ENCODE peak calls at places on chromosomes 7 and 10, in eight cellular contexts. R, W, X, B, S, O, A and F are unnamed samples.
A peak's percentile ranks its signal among the peaks of the same experiment; 100 is the strongest.

GRCh38 chr7:150446288-150446938 is 4.0 kb upstream of the GIMAP8 start:
- DNase-seq in R (no peak), W (no peak), X (no peak), B (no peak), S (no peak), O (no peak), A (no peak), F (no peak)

GRCh38 chr7:8214162-8214897 is 47.6 kb downstream of the ICA1 start:
- DNase-seq in R (no peak), W (peak; percentile 96), X (no peak), B (no peak), S (peak; percentile 13), O (no peak), A (no peak), F (no peak)

GRCh38 chr10:3889961-3890522 is 105.0 kb upstream of the KLF6 start:
- DNase-seq in R (no peak), W (no peak), X (no peak), B (no peak), S (peak; percentile 39), O (peak; percentile 40), A (no peak), F (no peak)

GRCh38 chr10:88392222-88392621 is 190.9 kb downstream of the RNLS start:
- DNase-seq in R (no peak), W (no peak), X (no peak), B (no peak), S (no peak), O (no peak), A (no peak), F (peak; percentile 52)

GRCh38 chr10:113426181-113426837 is 126.5 kb upstream of the HABP2 start:
- DNase-seq in R (no peak), W (no peak), X (peak; percentile 75), B (no peak), S (no peak), O (no peak), A (no peak), F (no peak)

GRCh38 chr7:19701471-19701870 is 7.4 kb downstream of the POLR1F start:
- DNase-seq in R (peak; percentile 57), W (no peak), X (no peak), B (no peak), S (no peak), O (no peak), A (no peak), F (no peak)

GRCh38 chr7:128362670-128363069 is 1.2 kb upstream of the PRRT4 start:
- DNase-seq in R (no peak), W (no peak), X (no peak), B (no peak), S (no peak), O (no peak), A (no peak), F (no peak)

GRCh38 chr7:43856996-43857395 is 12.3 kb downstream of the MRPS24 start:
- DNase-seq in R (no peak), W (no peak), X (no peak), B (no peak), S (no peak), O (no peak), A (no peak), F (no peak)

GRCh38 chr10:110993024-110993693 is 73.8 kb downstream of the SHOC2 start:
- DNase-seq in R (no peak), W (no peak), X (no peak), B (no peak), S (peak; percentile 78), O (peak; percentile 46), A (peak; percentile 65), F (no peak)

GRCh38 chr7:158013085-158013668 is 574.4 kb downstream of the PTPRN2 start:
- DNase-seq in R (no peak), W (no peak), X (peak; percentile 29), B (no peak), S (no peak), O (peak; percentile 16), A (no peak), F (no peak)

GRCh38 chr10:72263613-72264241 is 10.0 kb upstream of the DDIT4 start:
- DNase-seq in R (peak; percentile 87), W (peak; percentile 74), X (peak; percentile 88), B (no peak), S (no peak), O (peak; percentile 94), A (peak; percentile 66), F (no peak)

GRCh38 chr10:112546474-112546873 is 99.5 kb downstream of the VTI1A start:
- DNase-seq in R (no peak), W (no peak), X (no peak), B (no peak), S (no peak), O (no peak), A (no peak), F (no peak)

GRCh38 chr10:97127960-97128850 is 57.6 kb downstream of the SLIT1 start:
- DNase-seq in R (no peak), W (peak; percentile 61), X (no peak), B (peak; percentile 91), S (no peak), O (no peak), A (no peak), F (no peak)